ENCODE peak calls at places on chromosomes 2 and 18, in four cellular contexts. One of them, this sample, is unnamed. For H3K9me1, the result is how much of the 10 kb centered on the place peaks cover.

GRCh38 chr2:227339098-227339599 is 14.1 kb downstream of the MFF start:
- DNase-seq in IMR-90: no peak
- DNase-seq in keratinocyte: no peak
- DNase-seq in K562: no peak
- DNase-seq in this sample: no peak

GRCh38 chr18:54294274-54294673 is 25.0 kb downstream of the POLI start:
- DNase-seq in IMR-90: no peak
- DNase-seq in keratinocyte: no peak
- DNase-seq in K562: no peak
- DNase-seq in this sample: no peak

GRCh38 chr2:199819746-199820145 is 31.2 kb downstream of the FTCDNL1 start:
- DNase-seq in IMR-90: no peak
- DNase-seq in keratinocyte: no peak
- DNase-seq in K562: no peak
- DNase-seq in this sample: no peak

GRCh38 chr2:192203876-192204275 is 9.1 kb upstream of the TMEFF2 start:
- DNase-seq in IMR-90: peak
- DNase-seq in keratinocyte: no peak
- DNase-seq in K562: no peak
- DNase-seq in this sample: no peak

GRCh38 chr18:59079264-59079972 is 60.3 kb upstream of the SEC11C start:
- DNase-seq in IMR-90: no peak
- DNase-seq in keratinocyte: no peak
- DNase-seq in K562: no peak
- DNase-seq in this sample: no peak

GRCh38 chr18:3454365-3455089 is 4.6 kb downstream of the TGIF1 start:
- DNase-seq in IMR-90: peak
- DNase-seq in keratinocyte: no peak
- DNase-seq in K562: peak
- DNase-seq in this sample: peak

GRCh38 chr18:49178736-49179135 is 228.0 kb upstream of the SMAD7 start:
- DNase-seq in IMR-90: peak
- DNase-seq in keratinocyte: no peak
- DNase-seq in K562: peak
- DNase-seq in this sample: peak

GRCh38 chr2:111155610-111156009 is 34.9 kb downstream of the BCL2L11 start:
- DNase-seq in IMR-90: peak
- DNase-seq in keratinocyte: peak
- DNase-seq in K562: no peak
- DNase-seq in this sample: peak

GRCh38 chr2:234528410-234529150 is 31.7 kb upstream of the ARL4C start:
- DNase-seq in IMR-90: no peak
- DNase-seq in keratinocyte: no peak
- DNase-seq in K562: no peak
- DNase-seq in this sample: no peak

GRCh38 chr18:76834379-76834778 is 12.0 kb downstream of the ZNF236 start:
- DNase-seq in IMR-90: no peak
- DNase-seq in keratinocyte: no peak
- DNase-seq in K562: no peak
- DNase-seq in this sample: no peak

GRCh38 chr2:204452464-204453023 is 92.7 kb upstream of the PARD3B start:
- DNase-seq in IMR-90: peak
- DNase-seq in keratinocyte: no peak
- DNase-seq in K562: no peak
- DNase-seq in this sample: peak

GRCh38 chr2:239361311-239361642 is 39.5 kb downstream of the HDAC4 start:
- DNase-seq in IMR-90: peak
- DNase-seq in keratinocyte: no peak
- DNase-seq in K562: no peak
- DNase-seq in this sample: no peak

GRCh38 chr18:76437011-76437410 is 58.0 kb downstream of the ZNF516 start:
- DNase-seq in IMR-90: no peak
- DNase-seq in keratinocyte: no peak
- DNase-seq in K562: no peak
- DNase-seq in this sample: no peak

GRCh38 chr18:36284268-36284667 is 13.2 kb upstream of the FHOD3 start:
- DNase-seq in IMR-90: no peak
- DNase-seq in keratinocyte: no peak
- DNase-seq in K562: no peak
- DNase-seq in this sample: no peak

GRCh38 chr2:88195247-88195646 is 25.1 kb downstream of the THNSL2 start:
- DNase-seq in IMR-90: no peak
- DNase-seq in keratinocyte: no peak
- DNase-seq in K562: no peak
- DNase-seq in this sample: no peak

DNA sequence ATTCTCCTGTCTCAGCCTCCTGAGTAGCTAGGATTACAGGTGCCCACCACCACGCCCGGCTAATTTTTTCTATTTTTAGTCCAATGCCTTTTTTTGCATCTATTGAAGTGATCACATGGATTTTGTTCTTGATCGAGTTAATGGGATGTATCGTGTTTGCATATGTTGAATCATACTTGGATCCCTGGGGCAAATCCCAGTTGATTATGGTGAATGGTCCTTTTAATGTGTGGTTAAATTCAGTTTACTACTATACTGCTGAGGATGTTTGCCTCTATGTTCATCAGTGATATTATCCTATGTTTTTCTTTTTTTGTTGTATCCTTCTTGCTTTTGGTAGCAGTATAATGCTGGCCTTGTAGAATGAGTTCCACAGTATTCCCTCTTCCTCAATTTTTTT is 8.2 kb upstream of the TTC21B start:
- DNase-seq in IMR-90: no peak
- DNase-seq in keratinocyte: no peak
- DNase-seq in K562: no peak
- DNase-seq in this sample: no peak
- H3K9me1 ChIP-seq in IMR-90: under half
- H3K9me1 ChIP-seq in keratinocyte: under half
- H3K9me1 ChIP-seq in K562: under half
- H3K9me1 ChIP-seq in this sample: under half

GRCh38 chr2:10146366-10147005 is 23.9 kb downstream of the RRM2 start:
- DNase-seq in IMR-90: no peak
- DNase-seq in keratinocyte: no peak
- DNase-seq in K562: no peak
- DNase-seq in this sample: no peak

GRCh38 chr2:10142640-10142965 is 20.1 kb downstream of the RRM2 start:
- DNase-seq in IMR-90: no peak
- DNase-seq in keratinocyte: no peak
- DNase-seq in K562: no peak
- DNase-seq in this sample: no peak

GRCh38 chr2:10145519-10146357 is 23.2 kb downstream of the RRM2 start:
- DNase-seq in IMR-90: no peak
- DNase-seq in keratinocyte: no peak
- DNase-seq in K562: no peak
- DNase-seq in this sample: no peak

GRCh38 chr2:10141736-10142639 is 19.4 kb downstream of the RRM2 start:
- DNase-seq in IMR-90: no peak
- DNase-seq in keratinocyte: no peak
- DNase-seq in K562: no peak
- DNase-seq in this sample: no peak

GRCh38 chr2:10144771-10145518 is 22.4 kb downstream of the RRM2 start:
- DNase-seq in IMR-90: no peak
- DNase-seq in keratinocyte: no peak
- DNase-seq in K562: no peak
- DNase-seq in this sample: no peak
- H3K9me1 ChIP-seq in IMR-90: under half
- H3K9me1 ChIP-seq in keratinocyte: under half
- H3K9me1 ChIP-seq in K562: under half
- H3K9me1 ChIP-seq in this sample: under half

GRCh38 chr18:48091869-48092497 is 161.5 kb upstream of the SMAD2 start:
- DNase-seq in IMR-90: no peak
- DNase-seq in keratinocyte: no peak
- DNase-seq in K562: no peak
- DNase-seq in this sample: no peak

GRCh38 chr18:48093104-48093503 is 162.6 kb upstream of the SMAD2 start:
- DNase-seq in IMR-90: no peak
- DNase-seq in keratinocyte: no peak
- DNase-seq in K562: no peak
- DNase-seq in this sample: no peak

GRCh38 chr18:48090702-48091101 is 160.2 kb upstream of the SMAD2 start:
- DNase-seq in IMR-90: no peak
- DNase-seq in keratinocyte: no peak
- DNase-seq in K562: no peak
- DNase-seq in this sample: no peak

GRCh38 chr18:48085781-48086487 is 155.5 kb upstream of the SMAD2 start:
- DNase-seq in IMR-90: no peak
- DNase-seq in keratinocyte: no peak
- DNase-seq in K562: no peak
- DNase-seq in this sample: no peak

GRCh38 chr18:48090021-48090420 is 159.6 kb upstream of the SMAD2 start:
- DNase-seq in IMR-90: no peak
- DNase-seq in keratinocyte: no peak
- DNase-seq in K562: no peak
- DNase-seq in this sample: no peak
- H3K9me1 ChIP-seq in IMR-90: under half
- H3K9me1 ChIP-seq in keratinocyte: under half
- H3K9me1 ChIP-seq in K562: under half
- H3K9me1 ChIP-seq in this sample: under half

GRCh38 chr2:101779190-101779589 is 81.7 kb downstream of the MAP4K4 start:
- DNase-seq in IMR-90: no peak
- DNase-seq in keratinocyte: no peak
- DNase-seq in K562: no peak
- DNase-seq in this sample: no peak

GRCh38 chr2:101781730-101782426 is 84.4 kb downstream of the MAP4K4 start:
- DNase-seq in IMR-90: no peak
- DNase-seq in keratinocyte: no peak
- DNase-seq in K562: no peak
- DNase-seq in this sample: no peak

GRCh38 chr2:101781326-101781725 is 83.8 kb downstream of the MAP4K4 start:
- DNase-seq in IMR-90: no peak
- DNase-seq in keratinocyte: no peak
- DNase-seq in K562: no peak
- DNase-seq in this sample: no peak

GRCh38 chr2:101778102-101778501 is 80.6 kb downstream of the MAP4K4 start:
- DNase-seq in IMR-90: no peak
- DNase-seq in keratinocyte: no peak
- DNase-seq in K562: no peak
- DNase-seq in this sample: no peak

GRCh38 chr2:101779652-101780051 is 82.1 kb downstream of the MAP4K4 start:
- DNase-seq in IMR-90: no peak
- DNase-seq in keratinocyte: no peak
- DNase-seq in K562: no peak
- DNase-seq in this sample: no peak
- H3K9me1 ChIP-seq in IMR-90: under half
- H3K9me1 ChIP-seq in keratinocyte: under half
- H3K9me1 ChIP-seq in K562: under half
- H3K9me1 ChIP-seq in this sample: under half

GRCh38 chr2:1603521-1603920 is 140.8 kb downstream of the PXDN start:
- DNase-seq in IMR-90: no peak
- DNase-seq in keratinocyte: no peak
- DNase-seq in K562: no peak
- DNase-seq in this sample: no peak
- H3K9me1 ChIP-seq in IMR-90: under half
- H3K9me1 ChIP-seq in keratinocyte: under half
- H3K9me1 ChIP-seq in K562: under half
- H3K9me1 ChIP-seq in this sample: under half

DNA sequence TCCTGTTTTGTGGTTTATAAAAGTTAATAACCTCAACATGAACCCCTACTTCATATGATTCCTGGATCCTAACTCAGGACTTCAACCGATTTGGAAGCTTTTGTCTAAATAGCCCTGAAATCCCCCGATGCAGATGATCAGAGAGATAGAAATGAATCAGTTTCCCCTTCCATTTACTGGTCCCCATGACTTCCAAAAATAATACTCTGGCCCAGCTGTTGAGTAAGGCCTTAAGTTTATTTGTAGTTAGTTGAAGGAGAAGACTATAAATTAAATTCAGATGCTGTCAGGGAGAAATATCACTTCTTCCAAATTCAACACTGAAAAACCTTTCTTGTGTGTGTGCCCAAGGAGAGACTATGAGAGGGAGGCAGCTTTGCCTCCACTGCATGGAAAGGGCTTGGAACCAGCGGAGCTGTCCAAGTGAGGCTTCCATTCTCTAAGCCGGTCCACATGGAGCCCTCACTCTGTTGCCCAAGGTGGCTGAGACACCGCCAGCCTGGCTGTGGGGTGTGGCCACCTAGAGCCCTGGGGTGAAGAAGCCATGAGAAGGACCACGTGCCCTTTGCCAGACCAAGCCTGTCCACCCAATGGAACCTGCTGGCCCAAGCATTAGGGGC is 53.6 kb downstream of the PIEZO2 start:
- DNase-seq in IMR-90: no peak
- DNase-seq in keratinocyte: no peak
- DNase-seq in K562: no peak
- DNase-seq in this sample: no peak
- H3K9me1 ChIP-seq in IMR-90: under half
- H3K9me1 ChIP-seq in keratinocyte: under half
- H3K9me1 ChIP-seq in K562: under half
- H3K9me1 ChIP-seq in this sample: under half